ENCODE peak calls at places on chromosomes 11 and 22, in seven cellular contexts. A, X, W, R, B, J and Y are unnamed samples. For H3K4me1, the result is how much of the 10 kb centered on the place peaks cover.

GRCh38 chr11:49208006-49208721 is at the start of gene FOLH1:
- DNase-seq in J (no peak), B (peak), A (peak), R (peak), W (peak), X (no peak), Y (peak)

GRCh38 chr11:125165111-125165663 is 636 bp downstream of the PKNOX2 start:
- DNase-seq in A (peak), X (no peak), J (peak), R (peak), B (no peak), W (peak), Y (no peak)

GRCh38 chr11:40292636-40293585 is 1166.5 kb downstream of the LRRC4C start:
- DNase-seq in W (no peak), R (peak), A (peak), X (no peak), J (no peak), B (no peak), Y (no peak)

GRCh38 chr11:62844154-62844553 is 4.8 kb upstream of the WDR74 start:
- DNase-seq in J (no peak), A (no peak), R (no peak), W (no peak), X (no peak), B (no peak), Y (no peak)

GRCh38 chr11:1151366-1152315 is 6.1 kb upstream of the MUC5AC start:
- DNase-seq in J (peak), A (no peak), X (no peak), W (no peak), B (peak), R (no peak), Y (no peak)

GRCh38 chr11:117827521-117828511 is 3.3 kb upstream of the FXYD2 start:
- DNase-seq in R (peak), X (peak), J (peak), W (peak), B (peak), A (no peak), Y (no peak)

GRCh38 chr11:120334894-120335462 is 1.2 kb upstream of the ARHGEF12 start:
- DNase-seq in W (no peak), J (peak), X (peak), B (peak), A (no peak), R (peak), Y (peak)

GRCh38 chr11:95074806-95075563 is 8.3 kb downstream of the SRSF8 start:
- DNase-seq in R (no peak), W (peak), J (peak), B (peak), A (peak), X (peak), Y (peak)

GRCh38 chr11:13292970-13293369 is 15.4 kb downstream of the BMAL1 start:
- DNase-seq in J (no peak), A (no peak), R (no peak), W (no peak), X (no peak), B (no peak), Y (no peak)

GRCh38 chr11:118401880-118402590 is 629 bp downstream of the ATP5MG start:
- DNase-seq in A (no peak), W (no peak), R (no peak), B (no peak), J (no peak), X (no peak), Y (no peak)

GRCh38 chr11:78313898-78314297 is 103.7 kb downstream of the GAB2 start:
- DNase-seq in A (no peak), R (no peak), B (no peak), X (peak), W (no peak), J (no peak), Y (no peak)

GRCh38 chr11:12003329-12003728 is 5.1 kb downstream of the DKK3 start:
- DNase-seq in R (no peak), W (no peak), B (no peak), J (no peak), X (no peak), A (no peak), Y (no peak)

GRCh38 chr22:46833228-46833627 is 70.8 kb downstream of the TBC1D22A start:
- DNase-seq in J (no peak), B (no peak), R (no peak), W (no peak), A (no peak), X (no peak), Y (no peak)
- TF ChIP-seq CTCF in J (no peak), B (no peak), R (no peak), W (no peak), A (no peak), X (no peak), Y (no peak)

DNA sequence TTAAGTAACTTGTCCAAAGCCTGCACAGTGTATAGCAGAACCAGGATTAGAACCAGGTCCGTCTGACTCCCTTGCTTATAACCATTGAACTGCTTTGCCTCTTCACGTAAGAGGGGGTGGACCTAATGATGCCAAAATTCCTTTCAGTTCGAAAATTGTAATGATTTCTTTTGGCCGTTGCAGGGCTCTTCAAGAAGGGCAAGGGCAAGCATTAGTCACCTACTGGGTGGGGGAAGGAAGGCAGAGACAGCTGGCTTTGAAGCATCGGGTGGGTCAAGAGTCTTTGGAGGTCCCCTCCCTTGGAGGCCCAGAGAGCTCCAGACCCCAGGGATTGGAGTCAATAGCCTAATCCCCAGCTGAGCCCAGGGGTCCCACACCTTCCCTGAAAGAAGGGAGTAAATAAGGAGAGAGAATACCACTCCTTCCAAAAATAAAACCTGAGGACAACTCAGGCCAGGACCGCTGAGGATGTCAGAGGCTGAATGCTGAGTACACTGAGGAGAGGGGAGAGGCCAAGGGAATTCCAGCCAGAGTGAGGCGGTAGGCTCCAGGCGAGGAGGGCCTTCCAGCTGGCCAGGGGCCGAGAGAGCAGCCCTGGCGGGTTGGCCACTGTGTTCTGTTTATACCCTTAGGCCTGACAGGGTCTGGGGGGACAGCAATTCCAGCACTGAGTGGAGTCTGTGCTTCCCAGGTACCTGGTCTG is 14.1 kb downstream of the CREB3L1 start:
- DNase-seq in A (peak), J (no peak), R (peak), W (peak), X (no peak), B (peak), Y (no peak)
- H3K4me3 ChIP-seq in A (no peak), J (no peak), R (no peak), W (no peak), X (no peak), B (peak), Y (no peak)

DNA sequence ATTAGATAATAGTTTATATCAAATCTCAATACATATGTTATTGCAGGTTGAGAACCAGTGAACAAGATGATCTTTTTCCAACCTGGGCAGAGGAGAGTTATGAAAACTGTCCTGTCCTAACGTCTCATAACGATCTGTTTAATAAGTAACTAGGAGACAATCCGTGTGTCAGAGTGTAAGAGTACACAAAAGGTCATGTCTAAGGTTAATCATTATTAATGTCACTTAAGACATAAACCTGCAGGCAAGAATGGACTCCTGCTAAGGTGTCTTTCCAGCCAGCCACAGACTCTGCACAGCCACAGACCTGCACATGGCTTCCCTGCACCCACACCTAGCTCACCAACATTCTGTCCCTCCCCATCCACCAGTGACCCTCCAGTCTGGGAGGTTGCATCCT is 10.1 kb downstream of the SLC5A4 start:
- DNase-seq in A (no peak), J (no peak), R (no peak), W (no peak), B (no peak), X (no peak), Y (no peak)
- H3K4me1 ChIP-seq in A (under half), J (under half), R (under half), W (under half), B (under half), X (under half), Y (under half)

DNA sequence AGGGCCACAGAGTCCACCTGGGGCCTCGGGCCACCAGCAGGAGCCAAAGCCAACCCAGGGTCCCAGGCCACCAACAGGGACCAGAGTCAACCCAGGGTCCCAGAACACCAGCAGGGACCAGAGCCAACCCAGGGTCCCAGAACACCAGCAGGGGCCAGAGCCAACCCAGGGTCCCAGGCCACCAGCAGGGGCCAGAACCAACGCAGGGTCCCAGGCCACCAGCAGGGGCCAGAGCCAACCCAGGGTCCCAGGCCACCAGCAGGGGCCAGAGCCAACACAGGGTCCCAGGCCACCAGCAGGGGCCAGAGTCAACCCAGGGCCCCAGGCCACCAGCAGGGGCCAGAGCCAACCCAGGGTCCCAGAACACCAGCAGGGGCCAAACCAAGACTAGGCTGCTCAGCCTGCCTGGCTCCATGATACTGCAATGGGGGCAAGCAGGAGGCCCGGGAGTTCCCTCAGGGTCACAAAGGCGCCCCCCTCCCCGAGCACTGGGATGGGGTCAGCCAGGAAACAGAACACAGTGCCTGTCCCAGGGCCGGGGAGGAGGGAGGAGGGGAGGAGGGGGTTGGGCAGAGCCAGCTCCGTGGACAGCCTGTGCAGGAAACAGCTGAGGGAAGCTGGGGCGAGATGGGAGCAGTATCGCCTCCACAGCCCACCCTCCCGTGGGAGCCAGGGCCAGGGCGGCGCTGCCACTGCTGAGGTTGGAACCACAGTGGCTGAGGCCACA is 62.0 kb upstream of the PRR5 start:
- DNase-seq in A (no peak), W (no peak), R (no peak), J (peak), B (peak), X (no peak), Y (no peak)
- TF ChIP-seq CTCF in A (no peak), W (no peak), R (no peak), J (no peak), B (no peak), X (no peak), Y (no peak)

GRCh38 chr22:37818397-37819099 is 4.6 kb upstream of the GALR3 start:
- DNase-seq in J (no peak), A (peak), X (peak), W (peak), R (no peak), B (peak), Y (peak)
- H3K4me3 ChIP-seq in J (peak), A (peak), X (no peak), W (peak), R (peak), B (peak), Y (no peak)

GRCh38 chr11:44226472-44226871 is 83.5 kb downstream of the ALX4 start:
- DNase-seq in R (no peak), W (no peak), A (no peak), B (no peak), X (no peak), J (no peak), Y (no peak)
- H3K4me1 ChIP-seq in R (under half), W (under half), A (under half), B (under half), X (under half), J (under half), Y (under half)

DNA sequence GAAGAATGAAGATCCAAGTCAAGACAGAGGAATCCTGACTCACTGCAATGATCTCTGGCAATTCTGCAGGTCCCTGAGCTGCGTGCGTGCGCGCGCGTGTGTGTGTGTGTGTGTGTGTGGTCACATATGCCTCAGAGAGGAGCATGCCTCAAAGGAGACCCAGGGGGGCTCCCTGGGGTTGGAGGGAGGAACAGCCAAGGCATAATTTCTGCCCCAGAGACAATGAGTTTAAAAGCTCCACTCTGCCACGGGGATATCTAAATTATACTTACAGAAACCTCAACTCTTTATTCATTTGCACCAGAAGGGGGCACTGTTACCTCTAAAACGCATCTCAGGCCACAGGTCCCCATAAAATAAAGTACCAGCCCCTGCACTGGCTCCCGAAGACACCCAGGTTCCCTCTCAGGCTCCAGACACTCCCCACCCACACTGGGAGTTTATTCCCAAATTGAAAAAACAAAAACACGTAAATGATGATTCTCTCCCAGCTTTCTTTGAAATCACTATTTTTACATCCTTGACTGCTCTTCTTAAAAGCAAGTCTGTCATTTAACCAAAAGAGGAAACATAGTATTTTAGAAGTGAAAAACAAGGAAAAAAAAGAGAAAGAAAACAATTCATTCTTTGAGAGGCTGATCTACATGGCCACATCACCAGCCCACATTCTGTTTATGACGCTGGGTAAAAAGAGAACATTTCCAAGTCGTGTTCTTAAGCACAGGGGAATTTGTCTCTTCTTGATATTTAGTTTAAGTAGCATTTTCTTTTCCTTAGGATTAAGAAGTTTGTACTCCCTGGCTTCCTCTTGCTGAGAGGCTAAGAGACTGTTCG is 400.9 kb downstream of the LARGE1 start:
- DNase-seq in X (peak), B (no peak), A (no peak), W (no peak), J (no peak), R (peak), Y (peak)
- TF ChIP-seq CTCF in X (peak), B (peak), A (peak), W (peak), J (peak), R (peak), Y (peak)